ENCODE peak calls at places on chromosomes 16 and 17, in four cellular contexts. D is GM23338, A is SK-N-SH, M is transverse colon. H is an unnamed sample.

GRCh38 chr16:74954763-74955162 is 30.2 kb downstream of the WDR59 start:
- DNase-seq in D (no peak), A (no peak), M (no peak), H (no peak)

GRCh38 chr17:1643999-1644492 is 1.5 kb downstream of the SCARF1 start:
- DNase-seq in M (no peak), D (no peak), A (no peak), H (no peak)

GRCh38 chr16:81073560-81074330 is 3.3 kb downstream of the C16orf46 start:
- DNase-seq in A (no peak), D (peak; percentile 69), M (no peak), H (no peak)

GRCh38 chr17:49218941-49219913 is 8.7 kb downstream of the ABI3 start:
- DNase-seq in M (peak; percentile 56), D (peak; percentile 64), A (peak; percentile 61), H (no peak)

GRCh38 chr16:4517812-4518211 is 20.8 kb downstream of the CDIP1 start:
- DNase-seq in M (no peak), D (peak; percentile 87), A (peak; percentile 77), H (no peak)

GRCh38 chr17:42274812-42275526 is 1.2 kb downstream of the STAT5B start:
- DNase-seq in D (no peak), A (peak; percentile 25), M (no peak), H (no peak)

GRCh38 chr17:68777243-68777855 is 176.2 kb upstream of the FAM20A start:
- DNase-seq in D (peak; percentile 74), M (peak; percentile 43), A (peak; percentile 48), H (peak; percentile 51)

GRCh38 chr16:2364638-2365210 is 24.2 kb upstream of the ABCA3 start:
- DNase-seq in M (no peak), D (no peak), A (peak; percentile 63), H (no peak)

GRCh38 chr17:76546556-76547182 is 6.8 kb downstream of the PRCD start:
- DNase-seq in D (peak; percentile 24), M (no peak), A (peak; percentile 23), H (no peak)

GRCh38 chr16:27366687-27367462 is 35.1 kb upstream of the IL21R start:
- DNase-seq in M (no peak), A (peak; percentile 21), D (no peak), H (no peak)

GRCh38 chr16:15041260-15042011 is 14.4 kb downstream of the NTAN1 start:
- DNase-seq in A (no peak), D (peak; percentile 56), M (peak; percentile 78), H (peak; percentile 71)

GRCh38 chr16:4426021-4426684 is 485 bp downstream of the DNAJA3 start:
- DNase-seq in D (peak; percentile 54), A (peak; percentile 47), M (no peak), H (no peak)

GRCh38 chr17:28946239-28946638 is 5.1 kb downstream of the PHF12 start:
- DNase-seq in M (no peak), D (no peak), A (no peak), H (no peak)

GRCh38 chr17:41739661-41740352 is 5.4 kb upstream of the HAP1 start:
- DNase-seq in A (no peak), M (no peak), D (no peak), H (no peak)

GRCh38 chr17:43759836-43760235 is 1.2 kb upstream of the SOST start:
- DNase-seq in A (no peak), M (no peak), D (no peak), H (no peak)

GRCh38 chr17:66152756-66153155 is 39.2 kb downstream of the CEP112 start:
- DNase-seq in M (no peak), D (no peak), A (no peak), H (no peak)

GRCh38 chr16:31323959-31324629 is 30.9 kb upstream of the ITGAX start:
- DNase-seq in D (no peak), M (no peak), A (no peak), H (no peak)

GRCh38 chr17:63847525-63848249 is 5.2 kb upstream of the SMARCD2 start:
- DNase-seq in M (no peak), D (no peak), A (no peak), H (no peak)

GRCh38 chr16:10009691-10010090 is 172.5 kb downstream of the GRIN2A start:
- DNase-seq in M (no peak), A (no peak), D (no peak), H (no peak)

GRCh38 chr16:83200005-83200779 is 573.4 kb downstream of the CDH13 start:
- DNase-seq in D (peak; percentile 17), A (no peak), M (no peak), H (no peak)

GRCh38 chr16:842061-842476 is 41.5 kb upstream of the GNG13 start:
- DNase-seq in D (no peak), A (no peak), M (no peak), H (no peak)

GRCh38 chr16:81210807-81211206 is 27.7 kb upstream of the BCO1 start:
- DNase-seq in A (no peak), M (no peak), D (no peak), H (no peak)

GRCh38 chr17:35241520-35241919 is 1.4 kb upstream of the SLFN5 start:
- DNase-seq in A (no peak), D (peak; percentile 15), M (no peak), H (no peak)

GRCh38 chr16:4651842-4652241 is 27.2 kb downstream of the MGRN1 start:
- DNase-seq in M (no peak), D (no peak), A (no peak), H (no peak)

GRCh38 chr17:70242781-70243437 is 73.6 kb downstream of the KCNJ2 start:
- DNase-seq in A (no peak), M (no peak), D (no peak), H (no peak)

GRCh38 chr17:47280072-47280811 is 26.6 kb downstream of the ITGB3 start:
- DNase-seq in A (no peak), D (no peak), M (no peak), H (no peak)

GRCh38 chr16:46850619-46851555 is 19.9 kb upstream of the C16orf87 start:
- DNase-seq in M (peak; percentile 36), A (no peak), D (no peak), H (no peak)

GRCh38 chr17:2128011-2128410 is 73.1 kb downstream of the HIC1 start:
- DNase-seq in M (no peak), A (no peak), D (no peak), H (no peak)

GRCh38 chr17:10772425-10773380 is 31.2 kb downstream of the TMEM238L start:
- DNase-seq in M (peak; percentile 87), A (no peak), D (peak; percentile 93), H (peak; percentile 38)

GRCh38 chr17:76248013-76248782 is 7.9 kb upstream of the RNF157 start:
- DNase-seq in M (no peak), D (no peak), A (no peak), H (no peak)

GRCh38 chr16:58678716-58679115 is 5.9 kb downstream of the SLC38A7 start:
- DNase-seq in M (no peak), D (no peak), A (no peak), H (peak; percentile 61)

GRCh38 chr17:7590743-7591142 is 849 bp upstream of the SOX15 start:
- DNase-seq in D (peak; percentile 74), M (no peak), A (peak; percentile 57), H (no peak)

DNA sequence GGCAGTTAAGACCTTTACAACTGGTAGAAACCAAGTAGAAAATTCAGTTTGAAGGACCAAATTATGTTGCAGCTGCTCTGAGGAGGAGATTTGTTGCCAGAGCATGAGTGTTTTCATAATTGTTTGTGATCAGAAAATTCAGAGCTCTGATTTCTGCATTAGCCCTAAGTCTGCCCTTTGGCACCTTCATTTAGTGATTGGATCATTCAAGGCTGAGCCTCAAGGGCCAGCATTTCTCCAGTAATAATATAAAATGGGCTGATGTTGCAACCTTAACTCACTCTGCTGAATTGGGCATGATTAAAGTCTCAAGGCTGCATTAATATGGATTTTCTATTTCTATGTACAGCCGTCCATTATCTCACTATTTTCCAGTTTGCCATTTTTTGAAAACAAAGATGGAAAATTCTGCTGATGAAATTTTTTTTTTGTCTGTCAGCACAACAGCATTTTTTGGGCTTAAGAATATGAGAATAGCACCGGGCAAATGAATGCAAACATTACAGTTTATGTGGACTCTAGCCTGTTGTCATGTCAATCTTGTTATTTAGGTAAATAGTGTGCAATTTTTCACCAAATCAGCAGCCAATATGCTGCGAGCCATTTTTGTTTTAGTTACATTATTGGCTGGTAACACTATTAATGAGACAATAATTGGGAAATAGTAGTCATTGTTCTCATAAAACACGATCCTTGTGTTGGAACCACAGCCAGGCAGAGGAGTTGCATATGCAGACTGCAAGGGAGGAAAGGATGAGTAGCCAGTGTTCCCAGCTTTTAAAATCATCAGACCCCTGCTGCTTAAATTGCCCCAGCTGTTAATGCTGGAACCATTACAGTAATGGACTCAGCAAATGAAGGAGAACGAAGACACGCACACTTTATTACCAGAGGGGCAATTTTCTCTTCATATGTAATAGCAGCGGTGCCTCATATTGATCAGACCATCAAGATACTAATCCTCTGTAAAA is 10.4 kb downstream of the FTO start:
- DNase-seq in A (no peak), M (no peak), D (peak; percentile 12), H (no peak)
- TF ChIP-seq CTCF in A (no peak), M (no peak), D (no peak), H (no peak)

GRCh38 chr17:78697846-78698343 is 84.2 kb downstream of the CYTH1 start:
- DNase-seq in D (no peak), M (no peak), A (no peak), H (no peak)
- H3K27ac ChIP-seq in D (no peak overlapping the region), M (no peak overlapping the region), A (peak overlapping the region; percentile 6), H (no peak overlapping the region)

DNA sequence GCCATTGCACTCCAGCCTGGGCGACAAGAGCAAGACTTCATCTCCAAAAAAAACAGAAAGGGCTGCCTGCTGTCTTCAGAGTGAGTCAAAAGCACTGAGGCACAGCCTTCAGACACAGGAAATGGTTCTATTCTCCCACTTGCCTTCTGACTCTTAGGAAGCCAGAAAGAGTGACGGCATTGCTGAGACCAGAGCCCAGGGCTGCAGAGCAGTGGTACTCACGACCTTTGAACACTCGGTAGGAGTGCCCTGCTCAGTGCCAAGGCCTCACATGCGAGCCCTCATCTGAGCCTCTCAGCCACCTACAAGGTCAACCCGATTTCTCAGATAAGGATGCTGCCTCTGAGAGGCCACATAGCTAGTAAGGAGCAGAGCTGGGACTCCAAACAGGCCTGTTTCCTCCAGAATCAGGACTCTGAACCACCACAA is 3.5 kb upstream of the ITGAE start:
- DNase-seq in A (no peak), D (no peak), M (no peak), H (no peak)
- TF ChIP-seq POLR2AphosphoS5 in A (no peak), D (no peak), M (no peak), H (no peak)

GRCh38 chr16:65126845-65127624 is 5.2 kb upstream of the CDH11 start:
- DNase-seq in M (no peak), A (no peak), D (peak; percentile 26), H (no peak)
- TF ChIP-seq CTCF in M (peak; percentile 26), A (peak; percentile 50), D (peak; percentile 65), H (no peak)

GRCh38 chr17:40068917-40069750 is 6.4 kb downstream of the THRA start:
- DNase-seq in D (peak; percentile 76), A (peak; percentile 76), M (peak; percentile 87), H (peak; percentile 87)
- H3K27ac ChIP-seq in D (peak overlapping the region; percentile 63), A (peak overlapping the region; percentile 72), M (peak overlapping the region; percentile 97), H (peak overlapping the region; percentile 94)

GRCh38 chr17:77601054-77601979 is 357.2 kb upstream of the TNRC6C start:
- DNase-seq in M (no peak), A (peak; percentile 44), D (no peak), H (no peak)
- TF ChIP-seq POLR2AphosphoS5 in M (no peak), A (no peak), D (no peak), H (no peak)

GRCh38 chr16:86781046-86781445 is 202.7 kb downstream of the FOXL1 start:
- DNase-seq in D (no peak), A (no peak), M (no peak), H (no peak)
- TF ChIP-seq CTCF in D (no peak), A (no peak), M (no peak), H (no peak)

H was measured in breast epithelium.